ENCODE peak calls at places on chromosome 22, in four cellular contexts. One of them, this sample, is unnamed. For H3K27me3 and H3K36me3, the result is how much of the 10 kb centered on the place peaks cover.

GRCh38 chr22:22871536-22872278 is 15.9 kb upstream of the IGLL5 start:
- DNase-seq in GM23248: no peak
- DNase-seq in adipocyte: no peak
- DNase-seq in iPS DF 6.9: no peak
- DNase-seq in this sample: no peak

GRCh38 chr22:29163808-29164207 is 41.9 kb upstream of the EMID1 start:
- DNase-seq in adipocyte: no peak
- DNase-seq in GM23248: no peak
- DNase-seq in iPS DF 6.9: no peak
- DNase-seq in this sample: no peak

GRCh38 chr22:25120093-25120561 is 79.5 kb upstream of the CRYBB3 start:
- DNase-seq in GM23248: no peak
- DNase-seq in iPS DF 6.9: no peak
- DNase-seq in adipocyte: no peak
- DNase-seq in this sample: peak

GRCh38 chr22:30968015-30968923 is at the start of gene MORC2:
- DNase-seq in GM23248: no peak
- DNase-seq in iPS DF 6.9: peak
- DNase-seq in adipocyte: no peak
- DNase-seq in this sample: peak

GRCh38 chr22:45251828-45252227 is 11.1 kb upstream of the KIAA0930 start:
- DNase-seq in GM23248: no peak
- DNase-seq in iPS DF 6.9: no peak
- DNase-seq in adipocyte: no peak
- DNase-seq in this sample: no peak

GRCh38 chr22:26479043-26479791 is 4.4 kb downstream of the HPS4 start:
- DNase-seq in adipocyte: no peak
- DNase-seq in GM23248: no peak
- DNase-seq in iPS DF 6.9: no peak
- DNase-seq in this sample: no peak

GRCh38 chr22:28375761-28376534 is 303.7 kb downstream of the TTC28 start:
- DNase-seq in adipocyte: peak
- DNase-seq in iPS DF 6.9: no peak
- DNase-seq in GM23248: peak
- DNase-seq in this sample: no peak

GRCh38 chr22:31296258-31296657 is 4.0 kb upstream of the PIK3IP1 start:
- DNase-seq in adipocyte: peak
- DNase-seq in iPS DF 6.9: no peak
- DNase-seq in GM23248: peak
- DNase-seq in this sample: no peak

GRCh38 chr22:43171607-43172006 is 15.3 kb downstream of the TTLL12 start:
- DNase-seq in GM23248: no peak
- DNase-seq in adipocyte: no peak
- DNase-seq in iPS DF 6.9: no peak
- DNase-seq in this sample: no peak

GRCh38 chr22:42747701-42748513 is 27.2 kb upstream of the A4GALT start:
- DNase-seq in GM23248: peak
- DNase-seq in adipocyte: peak
- DNase-seq in iPS DF 6.9: no peak
- DNase-seq in this sample: peak

GRCh38 chr22:27801616-27802388 is at the start of gene MN1:
- DNase-seq in iPS DF 6.9: no peak
- DNase-seq in GM23248: peak
- DNase-seq in adipocyte: peak
- DNase-seq in this sample: peak

GRCh38 chr22:19068784-19069271 is 53.4 kb downstream of the DGCR2 start:
- DNase-seq in GM23248: no peak
- DNase-seq in adipocyte: no peak
- DNase-seq in iPS DF 6.9: no peak
- DNase-seq in this sample: no peak

GRCh38 chr22:39437836-39438704 is 18.7 kb upstream of the MGAT3 start:
- DNase-seq in GM23248: no peak
- DNase-seq in iPS DF 6.9: no peak
- DNase-seq in adipocyte: no peak
- DNase-seq in this sample: no peak
- H3K4me3 ChIP-seq in GM23248: no peak
- H3K4me3 ChIP-seq in iPS DF 6.9: no peak
- H3K4me3 ChIP-seq in adipocyte: no peak
- H3K4me3 ChIP-seq in this sample: peak

GRCh38 chr22:49080631-49081030 is 747.0 kb downstream of the BRD1 start:
- DNase-seq in adipocyte: no peak
- DNase-seq in GM23248: no peak
- DNase-seq in iPS DF 6.9: no peak
- DNase-seq in this sample: no peak
- H3K27me3 ChIP-seq in adipocyte: under half
- H3K27me3 ChIP-seq in GM23248: under half
- H3K27me3 ChIP-seq in iPS DF 6.9: under half
- H3K27me3 ChIP-seq in this sample: under half

GRCh38 chr22:49685686-49686085 is 142.0 kb downstream of the BRD1 start:
- DNase-seq in iPS DF 6.9: no peak
- DNase-seq in adipocyte: no peak
- DNase-seq in GM23248: no peak
- DNase-seq in this sample: no peak

GRCh38 chr22:49685116-49685515 is 142.6 kb downstream of the BRD1 start:
- DNase-seq in adipocyte: no peak
- DNase-seq in iPS DF 6.9: no peak
- DNase-seq in GM23248: no peak
- DNase-seq in this sample: no peak

GRCh38 chr22:49687786-49688515 is 139.7 kb downstream of the BRD1 start:
- DNase-seq in adipocyte: no peak
- DNase-seq in iPS DF 6.9: no peak
- DNase-seq in GM23248: no peak
- DNase-seq in this sample: peak

GRCh38 chr22:49687333-49687732 is 140.3 kb downstream of the BRD1 start:
- DNase-seq in adipocyte: no peak
- DNase-seq in iPS DF 6.9: no peak
- DNase-seq in GM23248: no peak
- DNase-seq in this sample: no peak

GRCh38 chr22:49686495-49687219 is 141.0 kb downstream of the BRD1 start:
- DNase-seq in iPS DF 6.9: no peak
- DNase-seq in GM23248: no peak
- DNase-seq in adipocyte: no peak
- DNase-seq in this sample: peak
- H3K36me3 ChIP-seq in iPS DF 6.9: under half
- H3K36me3 ChIP-seq in GM23248: under half
- H3K36me3 ChIP-seq in adipocyte: under half
- H3K36me3 ChIP-seq in this sample: under half

GRCh38 chr22:47200273-47201051 is 438.0 kb downstream of the TBC1D22A start:
- DNase-seq in GM23248: peak
- DNase-seq in adipocyte: no peak
- DNase-seq in iPS DF 6.9: no peak
- DNase-seq in this sample: no peak
- H3K4me3 ChIP-seq in GM23248: no peak
- H3K4me3 ChIP-seq in adipocyte: no peak
- H3K4me3 ChIP-seq in iPS DF 6.9: no peak
- H3K4me3 ChIP-seq in this sample: no peak

DNA sequence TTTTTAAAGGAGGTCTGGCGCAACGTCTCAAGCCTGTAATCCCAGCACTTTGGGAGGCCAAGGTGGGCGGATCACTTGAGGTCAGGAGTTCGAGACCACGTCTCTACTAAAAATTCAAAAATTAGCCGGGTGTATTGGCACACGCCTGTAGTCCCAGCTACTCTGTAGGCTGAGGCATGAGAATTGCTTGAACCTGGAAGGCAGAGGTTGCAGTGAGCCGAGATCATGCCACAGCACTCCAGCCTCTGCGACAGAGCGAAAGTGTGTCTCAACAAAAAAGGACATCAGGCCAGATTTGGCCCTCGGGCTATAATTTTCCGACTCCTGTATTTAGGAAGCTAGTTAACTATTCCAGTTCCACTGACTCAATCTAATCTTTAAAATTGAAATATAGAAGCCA is 78.7 kb upstream of the SLC25A18 start:
- DNase-seq in iPS DF 6.9: no peak
- DNase-seq in GM23248: no peak
- DNase-seq in adipocyte: no peak
- DNase-seq in this sample: no peak
- H3K27me3 ChIP-seq in iPS DF 6.9: under half
- H3K27me3 ChIP-seq in GM23248: under half
- H3K27me3 ChIP-seq in adipocyte: under half
- H3K27me3 ChIP-seq in this sample: under half

GRCh38 chr22:24053481-24054226 is 42.5 kb downstream of the CABIN1 start:
- DNase-seq in GM23248: peak
- DNase-seq in iPS DF 6.9: no peak
- DNase-seq in adipocyte: peak
- DNase-seq in this sample: no peak
- H3K36me3 ChIP-seq in GM23248: under half
- H3K36me3 ChIP-seq in iPS DF 6.9: under half
- H3K36me3 ChIP-seq in adipocyte: half or more
- H3K36me3 ChIP-seq in this sample: under half

DNA sequence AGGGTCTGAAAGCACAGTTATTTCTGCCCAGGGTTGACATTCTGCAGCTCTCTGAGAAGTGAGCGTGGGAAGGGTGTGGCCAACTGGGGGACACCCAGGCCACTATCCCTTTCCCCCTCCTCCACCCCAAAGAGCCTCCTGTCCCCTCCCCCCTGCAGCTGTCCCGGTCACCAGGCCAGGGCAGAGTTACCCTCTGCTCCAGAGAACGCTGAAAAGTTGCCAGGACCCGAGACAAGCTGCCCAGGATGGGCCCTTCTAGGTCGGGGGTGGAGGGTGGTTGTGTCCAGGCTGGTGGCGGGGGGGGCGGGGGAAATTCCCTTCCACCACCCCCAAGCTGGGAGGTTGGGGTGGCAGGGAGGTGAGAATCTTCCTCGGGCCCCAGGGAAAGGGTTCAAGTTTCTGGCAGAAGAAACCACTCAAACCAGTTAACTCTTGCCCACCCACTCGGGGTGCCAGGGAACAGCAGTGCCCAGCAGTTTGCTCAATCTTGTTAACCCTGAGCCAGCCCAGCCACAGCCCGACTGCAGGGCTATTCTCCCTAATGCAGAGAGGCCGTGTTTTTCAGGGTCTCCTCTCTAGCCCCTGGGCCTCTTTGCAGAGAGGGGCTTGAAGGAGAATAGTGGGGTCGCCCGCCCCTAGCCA is 615 bp downstream of the LGALS1 start:
- DNase-seq in iPS DF 6.9: no peak
- DNase-seq in GM23248: peak
- DNase-seq in adipocyte: peak
- DNase-seq in this sample: peak
- H3K4me3 ChIP-seq in iPS DF 6.9: no peak
- H3K4me3 ChIP-seq in GM23248: peak
- H3K4me3 ChIP-seq in adipocyte: peak
- H3K4me3 ChIP-seq in this sample: peak

This sample was measured in H7.